ENCODE peak calls at places on chromosomes 13 and 19, in five cellular contexts. B is AG09309, E is Calu3, Z is IMR-90, U is endothelial cell. L is an unnamed sample.

GRCh38 chr19:55777528-55777927 is 8.6 kb downstream of the RFPL4AL1 start:
- DNase-seq in B (no peak), E (peak; percentile 17), Z (no peak), U (no peak), L (no peak)

GRCh38 chr13:31038834-31039552 is 106.5 kb downstream of the TEX26 start:
- DNase-seq in B (peak; percentile 24), E (no peak), Z (peak; percentile 44), U (no peak), L (no peak)

GRCh38 chr13:63433546-63434150 is 2018.0 kb upstream of the PCDH20 start:
- DNase-seq in B (no peak), E (no peak), Z (peak; percentile 87), U (no peak), L (no peak)

GRCh38 chr13:80454245-80454644 is 113.3 kb upstream of the SPRY2 start:
- DNase-seq in B (no peak), E (no peak), Z (peak; percentile 1), U (no peak), L (no peak)

GRCh38 chr13:90615236-90615635 is 732.3 kb upstream of the MIR17HG start:
- DNase-seq in B (no peak), E (no peak), Z (no peak), U (no peak), L (no peak)

GRCh38 chr19:4913996-4914735 is 4.9 kb downstream of the UHRF1 start:
- DNase-seq in B (no peak), E (no peak), Z (peak; percentile 18), U (no peak), L (no peak)

GRCh38 chr13:71722206-71722605 is 144.8 kb downstream of the DACH1 start:
- DNase-seq in B (no peak), E (no peak), Z (peak; percentile 7), U (no peak), L (no peak)

GRCh38 chr19:14519860-14520407 is 1.7 kb upstream of the DNAJB1 start:
- DNase-seq in B (no peak), E (peak; percentile 67), Z (peak; percentile 88), U (no peak), L (no peak)

GRCh38 chr13:113178070-113178895 is 19.8 kb downstream of the PROZ start:
- DNase-seq in B (peak; percentile 59), E (no peak), Z (peak; percentile 99), U (no peak), L (peak; percentile 77)

GRCh38 chr19:6873708-6874431 is 13.5 kb upstream of the ADGRE1 start:
- DNase-seq in B (no peak), E (no peak), Z (no peak), U (no peak), L (no peak)

GRCh38 chr13:109595466-109595865 is 190.9 kb downstream of the IRS2 start:
- DNase-seq in B (peak; percentile 18), E (no peak), Z (no peak), U (no peak), L (peak; percentile 22)

GRCh38 chr19:35533822-35534521 is 716 bp downstream of the GAPDHS start:
- DNase-seq in B (no peak), E (peak; percentile 50), Z (peak; percentile 57), U (peak; percentile 50), L (no peak)

GRCh38 chr13:74251778-74252519 is 117.7 kb upstream of the KLF12 start:
- DNase-seq in B (no peak), E (no peak), Z (no peak), U (no peak), L (no peak)

GRCh38 chr13:99196466-99197256 is 4.0 kb upstream of the UBAC2 start:
- DNase-seq in B (no peak), E (no peak), Z (no peak), U (no peak), L (no peak)

DNA sequence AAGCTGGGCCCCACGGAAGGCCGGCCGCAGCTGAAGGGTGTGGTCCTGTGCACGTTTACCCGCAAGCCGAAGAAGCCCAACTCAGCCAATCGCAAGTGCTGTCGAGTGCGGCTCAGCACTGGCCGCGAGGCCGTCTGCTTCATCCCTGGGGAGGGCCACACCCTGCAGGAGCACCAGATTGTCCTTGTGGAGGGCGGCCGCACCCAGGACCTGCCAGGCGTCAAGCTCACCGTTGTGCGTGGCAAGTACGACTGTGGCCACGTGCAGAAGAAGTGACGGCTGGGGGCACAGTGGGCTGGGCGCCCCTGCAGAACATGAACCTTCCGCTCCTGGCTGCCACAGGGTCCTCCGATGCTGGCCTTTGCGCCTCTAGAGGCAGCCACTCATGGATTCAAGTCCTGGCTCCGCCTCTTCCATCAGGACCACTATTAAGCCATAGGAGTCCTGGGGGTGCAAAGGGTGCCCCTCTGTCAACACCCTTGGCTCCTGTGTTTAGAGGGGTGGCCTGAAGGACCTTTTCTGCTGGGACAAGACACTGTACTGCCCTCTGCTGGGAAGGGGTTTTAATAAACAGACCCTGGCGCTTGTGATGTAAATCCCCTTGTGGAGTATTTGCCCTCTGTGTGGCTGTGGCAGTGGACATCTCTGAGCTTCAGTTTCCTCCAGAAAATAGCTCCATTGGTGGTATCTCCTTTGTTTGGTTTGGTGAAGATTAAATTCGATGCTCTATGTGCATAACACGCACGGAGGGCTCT is 1.9 kb downstream of the MRPS12 start:
- DNase-seq in B (no peak), E (peak; percentile 46), Z (peak; percentile 44), U (no peak), L (no peak)
- TF ChIP-seq CTCF in B (peak; percentile 22), E (no peak), Z (peak; percentile 47), U (no peak), L (peak; percentile 30)

GRCh38 chr19:15810335-15810734 is 5.1 kb downstream of the OR10H1 start:
- DNase-seq in B (no peak), E (no peak), Z (no peak), U (no peak), L (no peak)
- TF ChIP-seq CTCF in B (no peak), E (no peak), Z (no peak), U (no peak), L (no peak)

GRCh38 chr13:75482820-75483079 is 781 bp upstream of the TBC1D4 start:
- DNase-seq in B (no peak), E (no peak), Z (no peak), U (no peak), L (no peak)
- TF ChIP-seq CTCF in B (no peak), E (no peak), Z (no peak), U (no peak), L (no peak)

GRCh38 chr19:51986309-51987291 is at the start of gene ZNF350:
- DNase-seq in B (peak; percentile 82), E (peak; percentile 88), Z (peak; percentile 97), U (peak; percentile 75), L (peak; percentile 83)
- TF ChIP-seq CTCF in B (no peak), E (no peak), Z (no peak), U (no peak), L (no peak)

DNA sequence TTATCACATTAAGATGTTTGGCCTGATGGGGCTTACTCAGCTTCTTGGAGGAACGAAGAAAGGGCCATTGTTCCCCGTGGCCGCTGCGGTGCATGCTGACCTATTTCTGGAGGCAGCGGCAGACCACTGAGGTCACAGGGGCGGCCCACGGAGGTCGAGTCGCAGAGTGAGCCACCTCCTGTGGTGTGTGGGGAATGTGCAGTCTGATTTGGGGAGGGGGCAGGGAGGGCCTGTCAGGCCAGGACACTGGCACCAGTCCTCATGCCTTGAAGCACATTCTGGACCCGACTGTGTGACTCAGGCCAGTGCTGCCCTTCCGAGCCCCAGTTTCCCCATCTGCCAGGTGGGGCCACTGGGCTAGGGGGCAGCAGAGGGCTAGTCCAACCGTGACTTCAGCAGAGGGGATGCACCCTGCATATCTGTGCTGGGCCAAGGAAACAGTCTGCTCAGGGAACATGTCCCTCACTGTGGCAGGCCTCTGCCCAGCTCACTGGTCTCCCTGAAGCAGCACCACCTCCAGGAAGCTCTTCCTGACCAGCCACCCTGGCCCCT is 6.3 kb downstream of the SLC7A10 start:
- DNase-seq in B (no peak), E (peak; percentile 83), Z (peak; percentile 39), U (no peak), L (no peak)
- TF ChIP-seq CTCF in B (peak; percentile 12), E (peak; percentile 73), Z (peak; percentile 17), U (no peak), L (peak; percentile 12)

GRCh38 chr19:21440321-21440720 is 43.4 kb downstream of the ZNF493 start:
- DNase-seq in B (no peak), E (no peak), Z (no peak), U (no peak), L (no peak)
- TF ChIP-seq CTCF in B (no peak), E (no peak), Z (no peak), U (no peak), L (no peak)

DNA sequence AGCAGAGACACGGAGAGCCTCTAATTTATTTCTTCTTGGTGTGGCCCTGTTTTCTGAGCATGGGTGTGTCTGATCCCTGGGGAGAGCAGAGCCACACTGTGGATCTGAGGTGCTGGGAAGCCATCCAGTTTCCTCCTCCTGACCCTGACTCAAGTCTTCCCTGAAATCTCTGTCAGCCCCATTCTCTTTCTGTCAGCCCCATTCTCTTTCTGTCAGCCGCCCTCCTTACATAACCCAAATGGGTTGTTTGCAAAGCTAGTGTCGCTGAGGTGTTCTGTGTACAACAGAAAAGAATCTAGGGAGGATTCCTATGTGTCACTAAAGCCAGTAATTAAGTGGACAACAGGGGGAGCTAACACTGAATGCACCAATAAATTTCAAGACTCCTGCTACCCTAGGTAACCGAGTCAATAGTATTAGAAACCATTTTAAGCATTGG is 50.2 kb downstream of the LRCH1 start:
- DNase-seq in B (no peak), E (no peak), Z (no peak), U (no peak), L (no peak)
- TF ChIP-seq CTCF in B (peak; percentile 25), E (peak; percentile 22), Z (peak; percentile 18), U (peak; percentile 12), L (peak; percentile 14)

GRCh38 chr13:27997904-27998522 is 9.5 kb upstream of the URAD start:
- DNase-seq in B (no peak), E (peak; percentile 52), Z (peak; percentile 28), U (peak; percentile 57), L (no peak)
- TF ChIP-seq CTCF in B (peak; percentile 55), E (no peak), Z (peak; percentile 52), U (no peak), L (peak; percentile 36)

GRCh38 chr19:42023121-42023942 is 29.3 kb upstream of the ATP1A3 start:
- DNase-seq in B (no peak), E (peak; percentile 54), Z (peak; percentile 8), U (peak; percentile 55), L (no peak)

GRCh38 chr19:42021185-42021584 is 27.2 kb upstream of the ATP1A3 start:
- DNase-seq in B (no peak), E (no peak), Z (no peak), U (no peak), L (no peak)

GRCh38 chr19:42024622-42025111 is 30.6 kb upstream of the ATP1A3 start:
- DNase-seq in B (peak; percentile 43), E (no peak), Z (peak; percentile 48), U (no peak), L (peak; percentile 14)

GRCh38 chr19:42022616-42023015 is 28.6 kb upstream of the ATP1A3 start:
- DNase-seq in B (no peak), E (no peak), Z (no peak), U (no peak), L (no peak)

GRCh38 chr19:42023943-42024260 is 29.9 kb upstream of the ATP1A3 start:
- DNase-seq in B (no peak), E (no peak), Z (no peak), U (no peak), L (no peak)
- TF ChIP-seq CTCF in B (no peak), E (no peak), Z (no peak), U (peak; percentile 3), L (no peak)

L was measured in AG09319.